ENCODE peak calls at places on chromosome 2, in five cellular contexts. I is effector memory CD4-positive, alpha-beta T cell; M is fibroblast of mammary gland; T is HFF-Myc; O is foreskin fibroblast. F is an unnamed sample.

GRCh38 chr2:113847144-113847543 is 42.7 kb upstream of the ACTR3 start:
- DNase-seq in I (no peak), M (peak), T (peak), O (peak), F (no peak)

GRCh38 chr2:215724171-215724570 is 288.3 kb upstream of the FN1 start:
- DNase-seq in I (no peak), M (no peak), T (no peak), O (no peak), F (no peak)

GRCh38 chr2:206980413-206980812 is 41.1 kb downstream of the CPO start:
- DNase-seq in I (no peak), M (no peak), T (no peak), O (no peak), F (no peak)

GRCh38 chr2:186912979-186913378 is 64.0 kb upstream of the ZSWIM2 start:
- DNase-seq in I (no peak), M (no peak), T (no peak), O (no peak), F (no peak)

GRCh38 chr2:56185582-56186046 is 1.8 kb downstream of the CCDC85A start:
- DNase-seq in I (no peak), M (no peak), T (no peak), O (no peak), F (peak)

GRCh38 chr2:10252202-10252601 is 50.5 kb upstream of the HPCAL1 start:
- DNase-seq in I (no peak), M (peak), T (no peak), O (no peak), F (no peak)

GRCh38 chr2:164737612-164738081 is 104.0 kb downstream of the COBLL1 start:
- DNase-seq in I (no peak), M (peak), T (peak), O (peak), F (peak)

GRCh38 chr2:218959141-218959731 is at the start of gene CDK5R2:
- DNase-seq in I (no peak), M (peak), T (peak), O (peak), F (peak)

GRCh38 chr2:133591164-133591563 is 22.9 kb upstream of the NCKAP5 start:
- DNase-seq in I (no peak), M (no peak), T (no peak), O (no peak), F (no peak)

GRCh38 chr2:119156105-119156890 is 2.3 kb downstream of the C1QL2 start:
- DNase-seq in I (no peak), M (no peak), T (no peak), O (no peak), F (no peak)

GRCh38 chr2:29940706-29941105 is 19.3 kb upstream of the ALK start:
- DNase-seq in I (no peak), M (no peak), T (no peak), O (no peak), F (no peak)

GRCh38 chr2:169320561-169320960 is 41.8 kb downstream of the LRP2 start:
- DNase-seq in I (no peak), M (no peak), T (no peak), O (no peak), F (no peak)

GRCh38 chr2:1405967-1406366 is 7.3 kb upstream of the TPO start:
- DNase-seq in I (no peak), M (no peak), T (no peak), O (no peak), F (no peak)

GRCh38 chr2:46643493-46643892 is 164.1 kb downstream of the TMEM247 start:
- DNase-seq in I (no peak), M (no peak), T (no peak), O (no peak), F (no peak)

GRCh38 chr2:47784349-47784851 is 1.5 kb downstream of the MSH6 start:
- DNase-seq in I (no peak), M (peak), T (no peak), O (peak), F (no peak)

GRCh38 chr2:237600205-237600846 is 9.8 kb upstream of the RAB17 start:
- DNase-seq in I (no peak), M (peak), T (no peak), O (peak), F (no peak)

F was measured in pulmonary artery endothelial cell.